ENCODE peak calls at places on chromosomes 7 and 10, in six cellular contexts. J, T, X, P, C and S are unnamed samples.

GRCh38 chr10:132551093-132551807 is 13.7 kb downstream of the INPP5A start:
- DNase-seq in J (no peak), T (no peak), X (no peak), P (peak; percentile 15), C (no peak), S (no peak)

GRCh38 chr7:88429382-88429781 is 122.7 kb upstream of the STEAP4 start:
- DNase-seq in J (no peak), T (no peak), X (no peak), P (no peak), C (no peak), S (no peak)

GRCh38 chr7:142476077-142476476 is 218.2 kb upstream of the PRSS58 start:
- DNase-seq in J (no peak), T (no peak), X (no peak), P (no peak), C (no peak), S (no peak)

GRCh38 chr7:155222578-155222977 is 75.1 kb upstream of the INSIG1 start:
- DNase-seq in J (no peak), T (no peak), X (no peak), P (no peak), C (no peak), S (no peak)

GRCh38 chr7:2926120-2926897 is 82.2 kb upstream of the GNA12 start:
- DNase-seq in J (no peak), T (no peak), X (no peak), P (no peak), C (no peak), S (no peak)

GRCh38 chr10:52738951-52739350 is 33.6 kb downstream of the MBL2 start:
- DNase-seq in J (no peak), T (no peak), X (no peak), P (no peak), C (no peak), S (no peak)

GRCh38 chr7:158995514-158995913 is 139.2 kb downstream of the DYNC2I1 start:
- DNase-seq in J (no peak), T (no peak), X (no peak), P (no peak), C (no peak), S (peak; percentile 81)

GRCh38 chr10:9853405-9854010 is 1164.2 kb upstream of the CELF2 start:
- DNase-seq in J (no peak), T (no peak), X (no peak), P (no peak), C (no peak), S (no peak)

GRCh38 chr7:74625446-74625845 is 32.1 kb upstream of the GTF2I start:
- DNase-seq in J (no peak), T (no peak), X (no peak), P (peak; percentile 29), C (no peak), S (no peak)

GRCh38 chr7:102081244-102081627 is 205.4 kb upstream of the SH2B2 start:
- DNase-seq in J (no peak), T (no peak), X (no peak), P (no peak), C (no peak), S (no peak)
- TF ChIP-seq POLR2A in J (no peak), T (no peak), X (no peak), P (no peak), C (no peak), S (no peak)

DNA sequence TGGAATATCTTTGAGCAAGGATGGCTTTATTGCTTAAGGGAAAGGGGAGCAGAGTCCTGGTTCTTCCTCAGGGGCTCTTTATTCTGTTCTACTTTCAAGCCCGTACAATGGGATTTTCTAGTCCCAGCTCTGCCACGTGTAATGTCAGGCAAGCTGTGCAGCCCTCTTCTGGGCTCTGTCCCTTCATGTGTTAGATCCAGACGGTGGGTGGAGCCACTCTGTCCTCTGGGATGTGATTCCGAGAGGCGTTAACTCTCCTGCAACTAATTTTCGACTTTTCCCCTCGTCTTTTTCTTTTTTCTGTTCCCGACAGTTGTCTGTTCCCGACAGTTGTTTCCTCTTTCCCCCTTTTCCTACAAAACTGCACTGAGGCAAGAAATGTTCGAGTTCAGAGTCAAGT is 34.8 kb downstream of the FBH1 start:
- DNase-seq in J (no peak), T (no peak), X (no peak), P (no peak), C (no peak), S (no peak)
- TF ChIP-seq POLR2A in J (no peak), T (no peak), X (no peak), P (no peak), C (no peak), S (no peak)

GRCh38 chr7:156642306-156643045 is 1.9 kb downstream of the RNF32 start:
- DNase-seq in J (no peak), T (no peak), X (no peak), P (no peak), C (no peak), S (no peak)

GRCh38 chr7:156639426-156640256 is 933 bp upstream of the RNF32 start:
- DNase-seq in J (no peak), T (no peak), X (no peak), P (peak; percentile 20), C (no peak), S (no peak)

GRCh38 chr7:156638443-156639077 is 2.0 kb upstream of the RNF32 start:
- DNase-seq in J (no peak), T (no peak), X (no peak), P (no peak), C (no peak), S (no peak)

GRCh38 chr7:156640949-156641485 is 443 bp downstream of the RNF32 start:
- DNase-seq in J (peak; percentile 52), T (peak; percentile 41), X (peak; percentile 48), P (peak; percentile 21), C (no peak), S (no peak)

GRCh38 chr7:156640257-156640948 is at the start of gene RNF32:
- DNase-seq in J (peak; percentile 98), T (peak; percentile 89), X (peak; percentile 97), P (peak; percentile 93), C (no peak), S (peak; percentile 98)
- TF ChIP-seq POLR2A in J (peak; percentile 38), T (peak; percentile 89), X (peak; percentile 67), P (peak; percentile 41), C (no peak), S (no peak)

GRCh38 chr10:71748671-71749191 is 24.6 kb downstream of the VSIR start:
- DNase-seq in J (peak; percentile 62), T (peak; percentile 64), X (peak; percentile 70), P (peak; percentile 85), C (no peak), S (peak; percentile 94)
- TF ChIP-seq POLR2A in J (no peak), T (no peak), X (peak; percentile 28), P (no peak), C (peak; percentile 17), S (no peak)